ENCODE peak calls at places on chromosome X, in six cellular contexts. Z is fibroblast of mammary gland, F is colonic mucosa, C is fibroblast of lung, V is spleen, I is brain microvascular endothelial cell. U is an unnamed sample.

GRCh38 chrX:119643696-119644095 is 37.5 kb upstream of the NKRF start:
- DNase-seq in V (peak), Z (no peak), F (no peak), I (no peak), C (no peak), U (no peak)

GRCh38 chrX:40912576-40912975 is 172.7 kb upstream of the USP9X start:
- DNase-seq in V (no peak), C (no peak), Z (no peak), F (no peak), I (no peak), U (no peak)

GRCh38 chrX:151765026-151765425 is 30.5 kb downstream of the CNGA2 start:
- DNase-seq in Z (no peak), I (no peak), F (no peak), V (no peak), C (no peak), U (no peak)

GRCh38 chrX:153732406-153732805 is 7.8 kb downstream of the ABCD1 start:
- DNase-seq in I (no peak), Z (no peak), V (peak), F (no peak), C (no peak), U (no peak)

GRCh38 chrX:18146954-18147353 is 73.7 kb downstream of the BEND2 start:
- DNase-seq in I (peak), Z (peak), C (peak), F (no peak), V (no peak), U (peak)

GRCh38 chrX:153592091-153592833 is 6.7 kb downstream of the CCNQ start:
- DNase-seq in V (peak), C (no peak), I (no peak), F (no peak), Z (no peak), U (no peak)

GRCh38 chrX:71253253-71254091 is 468 bp downstream of the ZMYM3 start:
- DNase-seq in C (peak), I (peak), Z (peak), F (peak), V (peak), U (peak)

GRCh38 chrX:72304877-72305276 is 837 bp downstream of the CITED1 start:
- DNase-seq in C (no peak), F (no peak), I (no peak), V (no peak), Z (no peak), U (no peak)

GRCh38 chrX:39262641-39263040 is 461.4 kb downstream of the MID1IP1 start:
- DNase-seq in Z (no peak), F (no peak), I (no peak), C (no peak), V (no peak), U (no peak)

GRCh38 chrX:106039920-106040319 is 1.4 kb upstream of the SERPINA7 start:
- DNase-seq in V (no peak), I (peak), C (no peak), F (peak), Z (peak), U (peak)

DNA sequence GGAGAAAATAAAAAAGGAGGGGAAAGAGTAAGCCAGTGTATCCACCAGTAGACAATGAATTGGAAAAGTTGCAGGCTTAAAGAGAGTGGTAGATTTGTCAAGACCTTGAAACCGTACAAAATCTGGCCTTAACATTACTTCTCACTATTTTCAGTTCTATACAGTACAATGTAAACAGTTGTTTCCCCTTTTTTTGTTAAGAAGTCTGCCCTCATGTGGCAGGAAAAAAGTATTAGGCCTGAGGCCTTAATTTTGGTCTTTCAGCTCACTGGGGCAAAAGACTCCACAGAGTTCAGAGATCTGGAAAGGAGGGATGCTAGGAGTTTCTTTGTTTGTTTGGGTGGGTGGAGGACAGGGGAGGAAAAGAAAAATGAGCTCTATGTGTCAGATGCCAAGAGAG is 92.8 kb upstream of the CCDC160 start:
- DNase-seq in C (no peak), Z (peak), V (no peak), I (no peak), F (no peak), U (no peak)
- TF ChIP-seq CTCF in C (peak), Z (peak), V (no peak), I (peak), F (no peak), U (peak)

GRCh38 chrX:11395859-11396258 is 102.6 kb downstream of the AMELX start:
- DNase-seq in F (no peak), I (no peak), Z (no peak), C (no peak), V (no peak), U (no peak)

GRCh38 chrX:11397680-11398079 is 104.5 kb downstream of the AMELX start:
- DNase-seq in C (no peak), F (no peak), Z (no peak), V (no peak), I (no peak), U (no peak)

GRCh38 chrX:11399481-11399880 is 106.3 kb downstream of the AMELX start:
- DNase-seq in C (no peak), V (no peak), F (no peak), Z (peak), I (no peak), U (no peak)

GRCh38 chrX:11398785-11399184 is 105.6 kb downstream of the AMELX start:
- DNase-seq in F (no peak), V (no peak), Z (peak), I (no peak), C (no peak), U (no peak)

DNA sequence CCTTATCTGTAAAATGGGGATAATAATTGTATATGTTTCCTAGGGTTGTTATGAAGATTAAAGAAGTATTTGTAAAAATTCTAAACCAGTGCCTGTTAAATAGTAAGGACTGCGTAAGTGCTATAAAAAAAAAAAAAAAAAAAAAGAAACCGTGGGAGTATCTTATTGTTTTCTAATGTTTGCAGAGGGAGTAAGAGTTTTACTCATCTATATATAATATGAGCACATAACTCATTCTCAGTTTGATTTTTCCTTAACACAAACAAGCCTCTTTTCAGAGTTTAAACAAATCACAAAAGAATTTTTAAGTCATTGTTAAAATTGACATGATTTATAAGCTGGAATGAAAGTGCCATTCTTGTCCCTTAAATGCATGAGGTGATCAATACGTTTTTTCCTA is 104.9 kb downstream of the AMELX start:
- DNase-seq in C (no peak), V (no peak), I (no peak), Z (no peak), F (no peak), U (no peak)
- H3K4me3 ChIP-seq in C (no peak), V (no peak), I (no peak), Z (no peak), F (no peak), U (no peak)

GRCh38 chrX:132171478-132171877 is 43.7 kb upstream of the FRMD7 start:
- DNase-seq in I (no peak), F (no peak), C (no peak), Z (no peak), V (no peak), U (no peak)
- TF ChIP-seq CTCF in I (no peak), F (no peak), C (no peak), Z (no peak), V (no peak), U (no peak)

DNA sequence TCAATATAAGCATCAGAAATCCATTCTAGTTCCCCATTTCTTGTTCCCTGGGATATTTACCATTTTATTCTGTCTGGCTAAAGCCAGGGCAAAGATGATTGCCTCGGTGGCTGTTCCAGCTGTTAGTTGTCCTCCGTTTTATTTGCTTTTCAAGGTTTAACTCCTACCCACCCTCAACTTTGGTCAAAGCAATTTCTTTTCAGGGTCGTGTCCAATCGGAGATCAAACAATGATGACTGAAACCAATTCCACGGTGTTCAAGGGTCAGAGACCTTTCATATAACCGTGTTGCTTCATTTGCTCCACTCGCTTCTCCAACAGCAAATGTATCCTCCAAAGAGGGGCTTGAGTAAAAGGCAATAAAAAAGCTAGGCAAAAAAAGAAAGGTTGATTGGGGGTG is 193.5 kb upstream of the FTHL17 start:
- DNase-seq in F (no peak), Z (no peak), C (no peak), V (no peak), I (no peak), U (no peak)
- H3K4me3 ChIP-seq in F (no peak), Z (no peak), C (no peak), V (no peak), I (peak), U (no peak)

GRCh38 chrX:27136325-27136724 is 326.8 kb downstream of the PPP4R3C start:
- DNase-seq in F (no peak), Z (no peak), V (no peak), I (no peak), C (no peak), U (no peak)
- TF ChIP-seq CTCF in F (no peak), Z (no peak), V (no peak), I (no peak), C (no peak), U (no peak)

GRCh38 chrX:154751121-154751668 is 318 bp upstream of the GAB3 start:
- DNase-seq in I (no peak), F (no peak), C (no peak), V (peak), Z (no peak), U (no peak)
- H3K4me3 ChIP-seq in I (peak), F (no peak), C (no peak), V (peak), Z (peak), U (peak)

GRCh38 chrX:57286507-57287251 is at the start of gene FAAH2:
- DNase-seq in I (no peak), F (peak), V (peak), C (no peak), Z (no peak), U (no peak)
- TF ChIP-seq CTCF in I (no peak), F (no peak), V (no peak), C (no peak), Z (no peak), U (no peak)

GRCh38 chrX:2694868-2695267 is 3.8 kb downstream of the CD99 start:
- DNase-seq in F (no peak), I (no peak), C (no peak), Z (peak), V (no peak), U (no peak)
- H3K4me3 ChIP-seq in F (no peak), I (no peak), C (no peak), Z (no peak), V (no peak), U (no peak)

U was measured in astrocyte of the spinal cord.